ENCODE peak calls at places on chromosomes 11 and 22, in five cellular contexts. N, G, T, U and Q are unnamed samples.

GRCh38 chr11:69167916-69168691 is 12.4 kb downstream of the SMIM38 start:
- DNase-seq in N (peak; percentile 6), G (no peak), T (no peak), U (no peak), Q (no peak)

GRCh38 chr22:45604239-45604711 is 67.4 kb upstream of the ATXN10 start:
- DNase-seq in N (peak; percentile 61), G (no peak), T (peak; percentile 52), U (peak; percentile 71), Q (peak; percentile 29)

GRCh38 chr11:116835042-116835772 is 2.2 kb downstream of the APOA1 start:
- DNase-seq in N (peak; percentile 17), G (no peak), T (peak; percentile 62), U (no peak), Q (no peak)

GRCh38 chr11:127247261-127247660 is 246.7 kb upstream of the KIRREL3 start:
- DNase-seq in N (no peak), G (no peak), T (no peak), U (no peak), Q (no peak)

GRCh38 chr11:64102005-64102738 is 63.7 kb downstream of the MACROD1 start:
- DNase-seq in N (peak; percentile 16), G (no peak), T (no peak), U (no peak), Q (no peak)

GRCh38 chr11:117185739-117186430 is 7.3 kb downstream of the SIDT2 start:
- DNase-seq in N (no peak), G (no peak), T (peak; percentile 37), U (no peak), Q (no peak)

GRCh38 chr22:17888855-17889254 is 114.6 kb upstream of the BID start:
- DNase-seq in N (no peak), G (no peak), T (no peak), U (no peak), Q (no peak)

GRCh38 chr22:29266564-29267461 is 968 bp downstream of the RHBDD3 start:
- DNase-seq in N (peak; percentile 39), G (no peak), T (no peak), U (no peak), Q (no peak)

GRCh38 chr11:3135491-3136440 is 29.3 kb downstream of the OSBPL5 start:
- DNase-seq in N (no peak), G (no peak), T (peak; percentile 61), U (no peak), Q (no peak)

GRCh38 chr22:26589367-26589844 is 526 bp downstream of the TPST2 start:
- DNase-seq in N (peak; percentile 20), G (peak; percentile 17), T (no peak), U (no peak), Q (no peak)

GRCh38 chr22:17257091-17257490 is 37.9 kb upstream of the ADA2 start:
- DNase-seq in N (no peak), G (no peak), T (no peak), U (no peak), Q (no peak)

GRCh38 chr11:60161107-60161506 is 21.8 kb downstream of the MS4A6A start:
- DNase-seq in N (no peak), G (no peak), T (no peak), U (no peak), Q (no peak)

GRCh38 chr22:48753752-48754517 is 1073.7 kb downstream of the BRD1 start:
- DNase-seq in N (no peak), G (no peak), T (peak; percentile 38), U (no peak), Q (no peak)

GRCh38 chr11:119055901-119056300 is 1.1 kb downstream of the HYOU1 start:
- DNase-seq in N (peak; percentile 51), G (no peak), T (no peak), U (no peak), Q (no peak)

GRCh38 chr22:22684605-22685561 is 40.5 kb downstream of the GGTLC2 start:
- DNase-seq in N (peak; percentile 88), G (no peak), T (peak; percentile 43), U (no peak), Q (peak; percentile 45)

GRCh38 chr11:4064278-4064955 is 30.2 kb upstream of the RRM1 start:
- DNase-seq in N (no peak), G (no peak), T (no peak), U (no peak), Q (no peak)

DNA sequence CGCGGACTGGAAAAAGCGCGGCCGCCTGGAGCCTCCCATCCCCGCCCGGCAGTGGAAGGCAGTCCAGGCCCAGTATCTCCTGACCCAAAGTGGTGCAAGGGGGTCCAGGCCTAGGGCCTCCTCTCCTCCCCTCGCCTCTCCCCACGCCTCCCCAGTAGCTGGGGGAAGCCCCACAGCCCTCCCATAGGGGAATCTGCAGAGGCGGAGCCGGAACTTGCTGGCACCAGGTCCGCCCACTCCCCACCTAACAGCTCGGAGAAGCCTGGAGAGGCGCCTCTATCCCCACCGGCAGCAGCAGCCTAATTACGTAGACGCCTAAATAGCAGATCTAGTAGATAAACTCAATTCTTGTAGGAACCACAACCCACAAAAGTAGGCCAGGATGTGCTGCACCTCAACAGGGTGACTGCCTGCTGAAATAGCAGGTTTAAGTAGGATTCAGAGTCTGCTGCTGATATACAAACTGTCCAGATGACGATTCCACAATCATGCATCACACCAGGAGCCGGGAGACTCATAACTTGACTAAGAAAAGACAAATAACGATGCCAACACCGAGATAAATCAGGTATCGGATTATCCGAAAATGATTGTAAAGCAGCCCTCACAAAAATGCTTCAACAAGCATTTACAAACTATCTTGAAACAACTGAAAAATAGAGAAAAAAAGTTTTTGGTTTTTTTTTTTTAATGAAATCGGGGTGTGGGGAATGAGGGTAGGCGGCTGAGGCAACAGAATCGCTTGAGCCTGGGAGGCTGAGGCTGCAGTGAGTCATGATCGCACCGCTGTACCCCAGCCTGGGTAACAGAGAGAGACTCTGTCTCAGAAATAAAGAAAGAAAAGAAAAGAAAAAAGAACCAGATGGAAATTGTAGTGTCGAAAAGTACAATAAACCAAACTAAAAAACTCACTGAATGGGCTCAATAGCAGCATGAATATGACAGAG is 11.4 kb upstream of the BRD1 start:
- DNase-seq in N (no peak), G (peak; percentile 83), T (no peak), U (no peak), Q (no peak)
- H3K4me3 ChIP-seq in N (no peak overlapping the region), G (peak overlapping the region; percentile 52), T (no peak overlapping the region), U (no peak overlapping the region), Q (no peak overlapping the region)

DNA sequence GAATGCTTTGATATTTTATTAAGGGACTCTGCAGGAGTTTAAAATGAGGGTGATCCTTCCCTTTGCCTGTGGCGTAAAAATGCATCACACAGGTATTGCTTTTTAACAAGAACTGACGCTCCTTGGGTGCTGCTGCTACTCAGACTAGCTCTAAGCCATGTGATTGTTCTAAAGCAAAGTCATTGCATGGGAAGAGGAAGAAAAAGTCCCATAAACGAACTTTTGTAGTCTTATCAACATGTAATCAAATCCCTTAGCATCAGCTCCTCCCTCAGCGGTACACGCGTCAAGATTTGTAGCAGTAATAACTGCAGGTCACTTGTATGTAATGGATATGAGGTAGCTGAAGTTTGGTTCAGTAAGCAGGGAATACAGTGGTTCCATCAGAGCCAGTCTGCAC is 48.3 kb upstream of the EED start:
- DNase-seq in N (no peak), G (no peak), T (no peak), U (no peak), Q (no peak)
- H3K4me3 ChIP-seq in N (no peak overlapping the region), G (no peak overlapping the region), T (no peak overlapping the region), U (no peak overlapping the region), Q (no peak overlapping the region)

GRCh38 chr22:33472462-33473344 is 414.5 kb upstream of the SYN3 start:
- DNase-seq in N (no peak), G (no peak), T (no peak), U (peak; percentile 56), Q (no peak)
- H3K4me3 ChIP-seq in N (no peak overlapping the region), G (no peak overlapping the region), T (no peak overlapping the region), U (no peak overlapping the region), Q (no peak overlapping the region)

GRCh38 chr11:44326615-44327475 is 16.9 kb upstream of the ALX4 start:
- DNase-seq in N (peak; percentile 31), G (no peak), T (no peak), U (no peak), Q (no peak)
- H3K4me3 ChIP-seq in N (no peak overlapping the region), G (no peak overlapping the region), T (no peak overlapping the region), U (no peak overlapping the region), Q (no peak overlapping the region)

DNA sequence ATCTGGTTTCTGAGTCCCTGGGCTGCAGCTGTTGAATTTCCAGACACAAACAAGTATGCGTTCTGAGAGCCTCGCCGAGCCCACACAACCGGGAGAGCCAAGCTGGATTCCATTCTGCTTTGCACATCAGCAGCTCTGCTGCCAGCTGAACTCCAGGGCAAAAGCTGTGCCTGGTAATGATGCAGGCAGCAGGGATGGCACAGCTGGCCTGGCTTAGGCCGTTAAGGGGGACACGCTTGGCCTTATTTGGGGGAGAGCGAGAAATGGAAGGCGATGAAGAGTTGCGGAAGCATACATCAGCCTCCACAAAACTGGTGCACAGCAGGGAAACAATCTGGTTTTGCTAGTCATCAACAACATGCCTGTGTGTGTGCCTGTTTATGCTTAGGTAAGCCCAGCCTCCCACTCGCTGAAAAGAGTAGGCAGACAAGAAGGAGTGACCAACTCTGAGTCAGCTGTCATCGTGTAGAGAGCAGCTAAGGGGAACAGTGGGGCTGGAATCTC is 25.1 kb downstream of the ADAMTS8 start:
- DNase-seq in N (peak; percentile 97), G (no peak), T (peak; percentile 91), U (peak; percentile 61), Q (peak; percentile 84)
- H3K4me3 ChIP-seq in N (no peak overlapping the region), G (no peak overlapping the region), T (no peak overlapping the region), U (no peak overlapping the region), Q (no peak overlapping the region)

GRCh38 chr11:86040919-86041318 is 28.0 kb downstream of the PICALM start:
- DNase-seq in N (no peak), G (no peak), T (no peak), U (no peak), Q (no peak)
- H3K4me3 ChIP-seq in N (no peak overlapping the region), G (no peak overlapping the region), T (no peak overlapping the region), U (no peak overlapping the region), Q (no peak overlapping the region)